ENCODE peak calls at places on chromosome X, in ten cellular contexts. One of them, this sample, is unnamed.

GRCh38 chrX:136778020-136778419 is 2.7 kb downstream of the ARHGEF6 start:
- DNase-seq in HFF-Myc: no peak
- DNase-seq in IMR-90: no peak
- DNase-seq in esophagus squamous epithelium: no peak
- DNase-seq in GM12865: no peak
- DNase-seq in fibroblast of mammary gland: no peak
- DNase-seq in Peyer's patch: no peak
- DNase-seq in A549: no peak
- DNase-seq in brain microvascular endothelial cell: no peak
- DNase-seq in lower lobe of right lung: no peak
- DNase-seq in this sample: no peak

GRCh38 chrX:95145848-95146540 is 1472.0 kb downstream of the FAM133A start:
- DNase-seq in HFF-Myc: no peak
- DNase-seq in IMR-90: no peak
- DNase-seq in esophagus squamous epithelium: no peak
- DNase-seq in GM12865: no peak
- DNase-seq in fibroblast of mammary gland: no peak
- DNase-seq in Peyer's patch: no peak
- DNase-seq in A549: no peak
- DNase-seq in brain microvascular endothelial cell: no peak
- DNase-seq in lower lobe of right lung: no peak
- DNase-seq in this sample: no peak

GRCh38 chrX:31580726-31581125 is 508.9 kb upstream of the FTHL17 start:
- DNase-seq in HFF-Myc: no peak
- DNase-seq in IMR-90: peak; percentile 52
- DNase-seq in esophagus squamous epithelium: no peak
- DNase-seq in GM12865: no peak
- DNase-seq in fibroblast of mammary gland: peak; percentile 44
- DNase-seq in Peyer's patch: no peak
- DNase-seq in A549: no peak
- DNase-seq in brain microvascular endothelial cell: peak; percentile 7
- DNase-seq in lower lobe of right lung: no peak
- DNase-seq in this sample: peak; percentile 38

GRCh38 chrX:111411591-111412371 is at the start of gene DCX:
- DNase-seq in HFF-Myc: no peak
- DNase-seq in IMR-90: no peak
- DNase-seq in esophagus squamous epithelium: no peak
- DNase-seq in GM12865: no peak
- DNase-seq in fibroblast of mammary gland: no peak
- DNase-seq in Peyer's patch: no peak
- DNase-seq in A549: no peak
- DNase-seq in brain microvascular endothelial cell: no peak
- DNase-seq in lower lobe of right lung: no peak
- DNase-seq in this sample: no peak

GRCh38 chrX:119757979-119758681 is at the start of gene SOWAHD:
- DNase-seq in HFF-Myc: no peak
- DNase-seq in IMR-90: no peak
- DNase-seq in esophagus squamous epithelium: no peak
- DNase-seq in GM12865: peak; percentile 60
- DNase-seq in fibroblast of mammary gland: no peak
- DNase-seq in Peyer's patch: peak; percentile 85
- DNase-seq in A549: no peak
- DNase-seq in brain microvascular endothelial cell: no peak
- DNase-seq in lower lobe of right lung: peak; percentile 63
- DNase-seq in this sample: no peak

GRCh38 chrX:154529206-154529612 is 13.2 kb upstream of the FAM3A start:
- DNase-seq in HFF-Myc: no peak
- DNase-seq in IMR-90: peak; percentile 15
- DNase-seq in esophagus squamous epithelium: no peak
- DNase-seq in GM12865: no peak
- DNase-seq in fibroblast of mammary gland: peak; percentile 66
- DNase-seq in Peyer's patch: no peak
- DNase-seq in A549: no peak
- DNase-seq in brain microvascular endothelial cell: no peak
- DNase-seq in lower lobe of right lung: no peak
- DNase-seq in this sample: no peak

GRCh38 chrX:132227383-132228112 is 8.3 kb upstream of the RAP2C start:
- DNase-seq in HFF-Myc: no peak
- DNase-seq in IMR-90: peak; percentile 27
- DNase-seq in esophagus squamous epithelium: no peak
- DNase-seq in GM12865: no peak
- DNase-seq in fibroblast of mammary gland: peak; percentile 75
- DNase-seq in Peyer's patch: no peak
- DNase-seq in A549: no peak
- DNase-seq in brain microvascular endothelial cell: no peak
- DNase-seq in lower lobe of right lung: no peak
- DNase-seq in this sample: no peak

GRCh38 chrX:104335765-104336164 is 81.0 kb upstream of the ESX1 start:
- DNase-seq in HFF-Myc: no peak
- DNase-seq in IMR-90: peak; percentile 90
- DNase-seq in esophagus squamous epithelium: no peak
- DNase-seq in GM12865: no peak
- DNase-seq in fibroblast of mammary gland: peak; percentile 86
- DNase-seq in Peyer's patch: no peak
- DNase-seq in A549: no peak
- DNase-seq in brain microvascular endothelial cell: peak; percentile 77
- DNase-seq in lower lobe of right lung: no peak
- DNase-seq in this sample: peak; percentile 85

GRCh38 chrX:74231625-74232024 is 72.4 kb upstream of the ZCCHC13 start:
- DNase-seq in HFF-Myc: no peak
- DNase-seq in IMR-90: no peak
- DNase-seq in esophagus squamous epithelium: no peak
- DNase-seq in GM12865: no peak
- DNase-seq in fibroblast of mammary gland: no peak
- DNase-seq in Peyer's patch: no peak
- DNase-seq in A549: no peak
- DNase-seq in brain microvascular endothelial cell: no peak
- DNase-seq in lower lobe of right lung: no peak
- DNase-seq in this sample: no peak

GRCh38 chrX:74230094-74230493 is 73.9 kb upstream of the ZCCHC13 start:
- DNase-seq in HFF-Myc: no peak
- DNase-seq in IMR-90: no peak
- DNase-seq in esophagus squamous epithelium: no peak
- DNase-seq in GM12865: no peak
- DNase-seq in fibroblast of mammary gland: no peak
- DNase-seq in Peyer's patch: no peak
- DNase-seq in A549: no peak
- DNase-seq in brain microvascular endothelial cell: no peak
- DNase-seq in lower lobe of right lung: no peak
- DNase-seq in this sample: no peak

GRCh38 chrX:74234829-74235228 is 69.2 kb upstream of the ZCCHC13 start:
- DNase-seq in HFF-Myc: no peak
- DNase-seq in IMR-90: no peak
- DNase-seq in esophagus squamous epithelium: no peak
- DNase-seq in GM12865: no peak
- DNase-seq in fibroblast of mammary gland: no peak
- DNase-seq in Peyer's patch: no peak
- DNase-seq in A549: no peak
- DNase-seq in brain microvascular endothelial cell: no peak
- DNase-seq in lower lobe of right lung: no peak
- DNase-seq in this sample: no peak

GRCh38 chrX:74238771-74239170 is 65.2 kb upstream of the ZCCHC13 start:
- DNase-seq in HFF-Myc: no peak
- DNase-seq in IMR-90: no peak
- DNase-seq in esophagus squamous epithelium: no peak
- DNase-seq in GM12865: no peak
- DNase-seq in fibroblast of mammary gland: no peak
- DNase-seq in Peyer's patch: no peak
- DNase-seq in A549: no peak
- DNase-seq in brain microvascular endothelial cell: no peak
- DNase-seq in lower lobe of right lung: no peak
- DNase-seq in this sample: no peak

GRCh38 chrX:74232859-74233258 is 71.1 kb upstream of the ZCCHC13 start:
- DNase-seq in HFF-Myc: no peak
- DNase-seq in IMR-90: peak; percentile 23
- DNase-seq in esophagus squamous epithelium: no peak
- DNase-seq in GM12865: peak; percentile 4
- DNase-seq in fibroblast of mammary gland: peak; percentile 45
- DNase-seq in Peyer's patch: no peak
- DNase-seq in A549: no peak
- DNase-seq in brain microvascular endothelial cell: peak; percentile 16
- DNase-seq in lower lobe of right lung: no peak
- DNase-seq in this sample: peak; percentile 14
- TF ChIP-seq CTCF in HFF-Myc: no peak
- TF ChIP-seq CTCF in IMR-90: no peak
- TF ChIP-seq CTCF in esophagus squamous epithelium: no peak
- TF ChIP-seq CTCF in GM12865: no peak
- TF ChIP-seq CTCF in fibroblast of mammary gland: no peak
- TF ChIP-seq CTCF in Peyer's patch: peak; percentile 4
- TF ChIP-seq CTCF in A549: no peak
- TF ChIP-seq CTCF in brain microvascular endothelial cell: peak; percentile 18
- TF ChIP-seq CTCF in lower lobe of right lung: no peak
- TF ChIP-seq CTCF in this sample: no peak

GRCh38 chrX:129524250-129524850 is 1.1 kb upstream of the SMARCA1 start:
- DNase-seq in HFF-Myc: no peak
- DNase-seq in IMR-90: no peak
- DNase-seq in esophagus squamous epithelium: no peak
- DNase-seq in GM12865: no peak
- DNase-seq in fibroblast of mammary gland: no peak
- DNase-seq in Peyer's patch: no peak
- DNase-seq in A549: no peak
- DNase-seq in brain microvascular endothelial cell: no peak
- DNase-seq in lower lobe of right lung: no peak
- DNase-seq in this sample: no peak
- H3K4me3 ChIP-seq in HFF-Myc: no peak overlapping the region
- H3K4me3 ChIP-seq in IMR-90: no peak overlapping the region
- H3K4me3 ChIP-seq in esophagus squamous epithelium: no peak overlapping the region
- H3K4me3 ChIP-seq in GM12865: no peak overlapping the region
- H3K4me3 ChIP-seq in fibroblast of mammary gland: no peak overlapping the region
- H3K4me3 ChIP-seq in Peyer's patch: no peak overlapping the region
- H3K4me3 ChIP-seq in A549: no peak overlapping the region
- H3K4me3 ChIP-seq in brain microvascular endothelial cell: no peak overlapping the region
- H3K4me3 ChIP-seq in lower lobe of right lung: no peak overlapping the region
- H3K4me3 ChIP-seq in this sample: no peak overlapping the region

DNA sequence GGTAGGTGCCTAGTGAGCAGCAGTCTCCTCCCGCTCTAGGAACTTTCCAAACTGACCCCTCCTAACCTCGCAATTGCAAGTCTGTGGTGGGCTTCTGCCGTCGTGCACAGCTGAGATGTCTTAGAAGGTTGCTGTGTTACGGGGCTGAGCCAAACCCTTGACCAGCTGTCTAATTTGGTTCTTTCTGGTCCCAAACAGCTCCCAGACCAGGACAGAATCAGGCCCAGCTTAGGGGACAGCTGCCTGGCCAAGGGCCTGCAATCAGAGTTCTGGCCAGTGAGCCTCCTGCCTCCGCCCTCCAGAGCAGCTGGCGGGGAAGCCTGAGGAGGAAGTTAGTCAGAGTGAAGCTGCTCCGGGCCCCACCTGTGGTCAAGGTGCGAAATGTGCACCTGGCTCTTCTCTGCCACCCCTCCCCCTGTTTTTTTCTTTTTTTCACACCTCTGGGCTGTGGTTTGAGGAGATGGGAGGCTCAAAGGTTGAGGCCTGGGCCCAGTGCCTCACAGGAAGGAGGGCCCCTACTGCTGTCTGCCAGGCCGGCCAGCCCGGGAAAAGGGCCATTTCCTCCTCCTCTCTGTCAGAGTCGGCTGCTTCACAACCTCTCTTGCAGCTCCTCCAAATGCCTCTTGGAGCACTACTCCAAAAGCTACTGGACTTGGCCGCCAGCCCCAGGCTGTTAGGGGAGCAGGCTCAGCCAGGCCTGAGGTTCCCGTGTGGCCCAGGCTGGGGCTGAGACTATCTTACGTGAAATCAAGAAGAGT is 4.2 kb upstream of the CXCR3 start:
- DNase-seq in HFF-Myc: no peak
- DNase-seq in IMR-90: peak; percentile 57
- DNase-seq in esophagus squamous epithelium: no peak
- DNase-seq in GM12865: peak; percentile 92
- DNase-seq in fibroblast of mammary gland: peak; percentile 56
- DNase-seq in Peyer's patch: peak; percentile 85
- DNase-seq in A549: peak; percentile 8
- DNase-seq in brain microvascular endothelial cell: peak; percentile 35
- DNase-seq in lower lobe of right lung: peak; percentile 81
- DNase-seq in this sample: peak; percentile 38
- TF ChIP-seq CTCF in HFF-Myc: no peak
- TF ChIP-seq CTCF in IMR-90: no peak
- TF ChIP-seq CTCF in esophagus squamous epithelium: peak; percentile 27
- TF ChIP-seq CTCF in GM12865: no peak
- TF ChIP-seq CTCF in fibroblast of mammary gland: no peak
- TF ChIP-seq CTCF in Peyer's patch: peak; percentile 37
- TF ChIP-seq CTCF in A549: no peak
- TF ChIP-seq CTCF in brain microvascular endothelial cell: peak; percentile 39
- TF ChIP-seq CTCF in lower lobe of right lung: peak; percentile 37
- TF ChIP-seq CTCF in this sample: no peak

GRCh38 chrX:107508925-107509324 is 59.5 kb downstream of the FRMPD3 start:
- DNase-seq in HFF-Myc: no peak
- DNase-seq in IMR-90: no peak
- DNase-seq in esophagus squamous epithelium: no peak
- DNase-seq in GM12865: no peak
- DNase-seq in fibroblast of mammary gland: no peak
- DNase-seq in Peyer's patch: no peak
- DNase-seq in A549: no peak
- DNase-seq in brain microvascular endothelial cell: no peak
- DNase-seq in lower lobe of right lung: no peak
- DNase-seq in this sample: no peak

GRCh38 chrX:107505223-107505622 is 55.8 kb downstream of the FRMPD3 start:
- DNase-seq in HFF-Myc: no peak
- DNase-seq in IMR-90: no peak
- DNase-seq in esophagus squamous epithelium: no peak
- DNase-seq in GM12865: no peak
- DNase-seq in fibroblast of mammary gland: peak; percentile 19
- DNase-seq in Peyer's patch: no peak
- DNase-seq in A549: no peak
- DNase-seq in brain microvascular endothelial cell: no peak
- DNase-seq in lower lobe of right lung: no peak
- DNase-seq in this sample: no peak

GRCh38 chrX:107507093-107507743 is 57.8 kb downstream of the FRMPD3 start:
- DNase-seq in HFF-Myc: no peak
- DNase-seq in IMR-90: no peak
- DNase-seq in esophagus squamous epithelium: no peak
- DNase-seq in GM12865: no peak
- DNase-seq in fibroblast of mammary gland: no peak
- DNase-seq in Peyer's patch: no peak
- DNase-seq in A549: no peak
- DNase-seq in brain microvascular endothelial cell: no peak
- DNase-seq in lower lobe of right lung: no peak
- DNase-seq in this sample: no peak

GRCh38 chrX:107507744-107508117 is 58.3 kb downstream of the FRMPD3 start:
- DNase-seq in HFF-Myc: no peak
- DNase-seq in IMR-90: no peak
- DNase-seq in esophagus squamous epithelium: no peak
- DNase-seq in GM12865: no peak
- DNase-seq in fibroblast of mammary gland: no peak
- DNase-seq in Peyer's patch: no peak
- DNase-seq in A549: no peak
- DNase-seq in brain microvascular endothelial cell: no peak
- DNase-seq in lower lobe of right lung: no peak
- DNase-seq in this sample: no peak

DNA sequence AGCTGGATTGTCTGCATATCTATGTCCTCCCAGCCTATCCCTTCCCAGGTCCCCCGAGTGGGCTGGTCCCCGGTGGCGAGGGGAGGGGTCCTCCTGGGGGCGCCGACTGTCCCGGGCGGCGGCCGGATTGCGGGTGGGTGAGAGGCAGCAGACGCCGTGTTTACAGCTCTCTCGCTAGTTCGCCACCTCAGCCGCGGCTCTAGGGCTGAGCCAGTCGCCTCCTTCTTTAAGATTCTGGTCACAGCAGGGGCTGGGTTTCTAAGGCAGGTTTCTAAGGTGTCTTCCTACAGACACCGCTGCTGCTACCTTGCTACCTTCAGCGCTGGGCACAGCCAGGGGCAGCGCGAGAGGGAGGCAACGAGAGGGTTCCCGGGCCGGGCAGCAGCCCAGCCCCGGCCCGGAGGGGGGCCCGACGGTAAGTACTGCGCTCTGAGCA is 57.2 kb downstream of the FRMPD3 start:
- DNase-seq in HFF-Myc: no peak
- DNase-seq in IMR-90: no peak
- DNase-seq in esophagus squamous epithelium: no peak
- DNase-seq in GM12865: no peak
- DNase-seq in fibroblast of mammary gland: no peak
- DNase-seq in Peyer's patch: no peak
- DNase-seq in A549: no peak
- DNase-seq in brain microvascular endothelial cell: no peak
- DNase-seq in lower lobe of right lung: no peak
- DNase-seq in this sample: no peak
- H3K4me3 ChIP-seq in HFF-Myc: no peak overlapping the region
- H3K4me3 ChIP-seq in IMR-90: no peak overlapping the region
- H3K4me3 ChIP-seq in esophagus squamous epithelium: peak overlapping the region; percentile 48
- H3K4me3 ChIP-seq in GM12865: no peak overlapping the region
- H3K4me3 ChIP-seq in fibroblast of mammary gland: no peak overlapping the region
- H3K4me3 ChIP-seq in Peyer's patch: no peak overlapping the region
- H3K4me3 ChIP-seq in A549: peak overlapping the region; percentile 33
- H3K4me3 ChIP-seq in brain microvascular endothelial cell: no peak overlapping the region
- H3K4me3 ChIP-seq in lower lobe of right lung: no peak overlapping the region
- H3K4me3 ChIP-seq in this sample: no peak overlapping the region